ENCODE peak calls at places on chromosomes 5 and 9, in four cellular contexts. N, B, P and V are unnamed samples.

GRCh38 chr9:91181541-91181940 is 180.2 kb downstream of the AUH start:
- DNase-seq in N (no peak), B (no peak), P (no peak), V (no peak)

GRCh38 chr9:92648447-92649406 is 21.2 kb downstream of the IPPK start:
- DNase-seq in N (no peak), B (no peak), P (no peak), V (no peak)

GRCh38 chr9:124735121-124735520 is 36.0 kb downstream of the NR6A1 start:
- DNase-seq in N (peak; percentile 44), B (no peak), P (no peak), V (peak; percentile 59)

GRCh38 chr9:124126571-124127289 is 115.2 kb downstream of the LHX2 start:
- DNase-seq in N (peak; percentile 56), B (peak; percentile 96), P (peak; percentile 86), V (peak; percentile 60)

GRCh38 chr5:120684749-120685415 is 220.8 kb downstream of the PRR16 start:
- DNase-seq in N (no peak), B (no peak), P (no peak), V (no peak)

GRCh38 chr9:99825158-99826046 is 3.7 kb downstream of the NR4A3 start:
- DNase-seq in N (no peak), B (peak; percentile 68), P (no peak), V (no peak)

GRCh38 chr5:73321757-73322452 is 126.7 kb downstream of the FOXD1 start:
- DNase-seq in N (no peak), B (no peak), P (no peak), V (peak; percentile 90)

GRCh38 chr9:73183917-73184861 is 32.5 kb downstream of the ANXA1 start:
- DNase-seq in N (peak; percentile 21), B (no peak), P (peak; percentile 10), V (peak; percentile 38)

GRCh38 chr5:146284016-146284415 is 54.6 kb upstream of the POU4F3 start:
- DNase-seq in N (no peak), B (no peak), P (no peak), V (no peak)

GRCh38 chr5:93607367-93608258 is 24.6 kb downstream of the NR2F1 start:
- DNase-seq in N (peak; percentile 44), B (peak; percentile 76), P (no peak), V (no peak)

GRCh38 chr9:71036501-71036900 is 84.9 kb downstream of the TRPM3 start:
- DNase-seq in N (peak; percentile 6), B (no peak), P (no peak), V (no peak)

GRCh38 chr5:10975915-10976314 is 214.9 kb upstream of the DAP start:
- DNase-seq in N (no peak), B (no peak), P (no peak), V (no peak)

GRCh38 chr9:77533678-77534077 is 114.4 kb downstream of the GNA14 start:
- DNase-seq in N (peak; percentile 24), B (no peak), P (no peak), V (no peak)
- TF ChIP-seq YY1 in N (no peak), B (no peak), P (no peak), V (no peak)

DNA sequence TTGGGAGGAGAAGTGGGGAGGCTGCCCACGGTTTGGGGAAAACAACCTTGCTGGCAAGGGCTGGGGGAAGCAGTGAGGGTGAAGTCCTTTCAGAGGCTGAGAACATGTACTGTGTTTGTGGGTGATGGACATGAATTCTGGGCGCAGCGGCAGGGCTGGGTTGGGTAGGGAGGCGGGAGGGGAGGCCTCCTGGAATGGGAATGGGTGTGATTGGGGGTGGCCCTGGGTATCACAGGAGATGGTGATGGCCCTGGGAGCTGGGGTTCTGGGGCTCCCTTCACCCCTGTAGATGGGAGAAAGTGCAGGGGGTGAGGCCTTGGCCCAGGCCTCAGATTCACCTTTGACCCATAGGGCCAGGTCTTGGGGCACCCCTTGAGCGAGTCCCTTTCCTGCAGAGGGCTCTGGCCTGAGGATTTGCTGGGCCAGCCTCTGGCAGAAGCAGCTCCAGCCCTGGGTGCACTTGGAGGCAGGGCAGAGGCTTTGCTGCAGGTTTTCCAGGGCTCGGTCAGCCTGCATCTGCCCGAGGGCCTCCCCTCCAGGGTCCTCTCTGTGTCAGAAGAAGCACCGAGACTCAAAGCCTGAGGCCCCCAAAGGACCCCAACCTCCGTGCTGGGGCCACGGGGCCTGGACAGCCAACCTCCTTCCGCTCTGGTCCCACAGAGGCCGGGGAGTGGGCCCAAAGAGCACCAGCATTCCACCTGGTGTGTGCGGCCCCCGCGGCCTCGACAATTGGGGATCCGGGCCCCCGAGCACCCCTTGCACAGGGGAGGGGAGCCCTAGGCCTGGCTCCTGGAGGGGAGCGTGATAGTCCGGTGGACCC is 1.4 kb upstream of the TOR4A start:
- DNase-seq in N (no peak), B (peak; percentile 59), P (no peak), V (no peak)
- TF ChIP-seq FOSL1 in N (no peak), B (no peak), P (no peak), V (no peak)

DNA sequence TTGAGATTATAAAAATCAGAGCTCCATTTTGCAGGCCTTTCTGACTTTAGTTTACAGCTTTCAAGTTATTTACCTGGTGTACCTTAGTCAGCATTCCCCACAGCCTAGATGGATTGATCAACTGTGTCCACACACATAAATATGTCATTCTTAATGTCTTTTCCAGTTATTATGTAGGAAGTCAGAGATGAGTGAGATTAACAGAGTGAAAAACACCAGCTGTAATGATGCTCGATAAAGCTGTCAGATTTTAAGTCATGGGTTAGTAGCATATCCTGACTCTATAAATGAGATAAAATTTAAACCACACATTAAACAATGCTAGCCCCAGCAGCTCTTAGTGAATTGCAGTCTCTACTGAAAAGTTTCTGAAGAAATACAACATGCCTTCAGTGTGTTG is 48.9 kb downstream of the NUDT12 start:
- DNase-seq in N (no peak), B (no peak), P (no peak), V (no peak)
- TF ChIP-seq YY1 in N (no peak), B (no peak), P (no peak), V (no peak)

DNA sequence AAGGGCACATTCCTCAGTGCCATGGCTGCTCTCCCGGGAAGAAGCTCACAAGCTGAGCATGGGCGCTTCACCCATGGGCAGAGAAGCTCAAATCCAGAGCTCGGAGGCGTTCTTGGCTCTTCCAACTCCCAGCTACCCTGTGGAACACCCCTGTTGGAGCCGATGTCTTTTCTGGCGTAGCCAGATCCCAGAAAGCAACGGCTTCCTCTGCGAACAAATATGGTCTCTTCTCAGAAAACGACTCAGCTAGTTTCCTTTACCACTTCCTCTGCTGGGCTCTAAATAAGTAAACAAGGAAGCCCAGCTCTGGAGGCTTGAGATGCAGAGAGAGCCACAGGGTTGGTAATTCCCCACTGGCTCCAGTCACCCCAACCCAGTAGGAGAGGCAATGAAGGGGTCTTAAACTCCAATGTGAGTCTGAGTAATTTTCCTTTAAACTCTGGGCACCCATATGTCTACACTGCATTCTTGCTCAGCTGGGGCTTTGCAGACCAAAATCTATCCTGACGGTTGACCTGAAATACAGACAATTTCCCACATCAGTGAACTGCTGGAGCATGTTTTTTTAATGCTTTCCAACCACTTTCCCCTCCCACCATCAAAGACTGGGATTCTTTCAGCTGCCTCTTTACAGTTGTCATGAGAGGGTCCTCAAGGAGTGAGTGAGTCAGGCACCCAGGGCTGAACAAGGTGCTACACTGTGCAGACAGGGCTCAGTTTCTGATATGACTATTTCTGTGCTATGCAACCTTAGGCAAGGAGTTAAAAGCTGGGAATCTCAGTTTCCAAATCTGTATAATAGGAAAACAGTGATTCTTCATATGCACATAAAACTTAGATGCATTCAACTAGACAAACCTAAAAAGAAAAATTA is at the start of gene LCP2:
- DNase-seq in N (no peak), B (no peak), P (no peak), V (no peak)
- TF ChIP-seq FOSL1 in N (no peak), B (no peak), P (no peak), V (no peak)